ENCODE peak calls at places on chromosomes 16 and 17, in four cellular contexts. D is stomach, Q is A549, R is body of pancreas. C is an unnamed sample. For H3K9me3, the result is how much of the 10 kb centered on the place peaks cover.

GRCh38 chr16:65044861-65045260 is 77.0 kb downstream of the CDH11 start:
- DNase-seq in D (no peak), Q (no peak), R (no peak), C (no peak)

GRCh38 chr17:79971651-79972050 is 64.0 kb downstream of the TBC1D16 start:
- DNase-seq in D (no peak), Q (no peak), R (no peak), C (no peak)

GRCh38 chr17:79188048-79188447 is 113.4 kb downstream of the ENGASE start:
- DNase-seq in D (no peak), Q (peak), R (peak), C (no peak)

GRCh38 chr17:17059301-17059890 is 17.1 kb downstream of the MPRIP start:
- DNase-seq in D (no peak), Q (no peak), R (no peak), C (peak)

GRCh38 chr16:67162439-67163163 is 1.9 kb upstream of the HSF4 start:
- DNase-seq in D (no peak), Q (no peak), R (no peak), C (no peak)

GRCh38 chr17:39517224-39517623 is 55.9 kb downstream of the CDK12 start:
- DNase-seq in D (no peak), Q (no peak), R (no peak), C (no peak)

GRCh38 chr16:20344630-20345029 is 7.9 kb downstream of the UMOD start:
- DNase-seq in D (no peak), Q (no peak), R (no peak), C (no peak)

GRCh38 chr17:59331929-59332889 is 754 bp downstream of the YPEL2 start:
- DNase-seq in D (peak), Q (no peak), R (peak), C (peak)

GRCh38 chr17:57588086-57588485 is 157.0 kb downstream of the CCDC182 start:
- DNase-seq in D (no peak), Q (no peak), R (no peak), C (no peak)

GRCh38 chr17:30219833-30220232 is 15.7 kb downstream of the SLC6A4 start:
- DNase-seq in D (no peak), Q (no peak), R (no peak), C (peak)
- TF ChIP-seq POLR2A in D (no peak), Q (no peak), R (no peak), C (no peak)

GRCh38 chr16:87389245-87389644 is 2.9 kb upstream of the MAP1LC3B start:
- DNase-seq in D (no peak), Q (no peak), R (peak), C (no peak)

GRCh38 chr16:87391324-87391949 is 699 bp upstream of the MAP1LC3B start:
- DNase-seq in D (peak), Q (peak), R (peak), C (peak)

GRCh38 chr16:87388818-87389134 is 3.4 kb upstream of the MAP1LC3B start:
- DNase-seq in D (no peak), Q (no peak), R (no peak), C (no peak)

GRCh38 chr16:87391950-87392822 is at the start of gene MAP1LC3B:
- DNase-seq in D (peak), Q (peak), R (peak), C (peak)

GRCh38 chr16:87390641-87391323 is 1.4 kb upstream of the MAP1LC3B start:
- DNase-seq in D (no peak), Q (no peak), R (no peak), C (no peak)
- H3K27ac ChIP-seq in D (peak), Q (peak), R (peak), C (peak)

DNA sequence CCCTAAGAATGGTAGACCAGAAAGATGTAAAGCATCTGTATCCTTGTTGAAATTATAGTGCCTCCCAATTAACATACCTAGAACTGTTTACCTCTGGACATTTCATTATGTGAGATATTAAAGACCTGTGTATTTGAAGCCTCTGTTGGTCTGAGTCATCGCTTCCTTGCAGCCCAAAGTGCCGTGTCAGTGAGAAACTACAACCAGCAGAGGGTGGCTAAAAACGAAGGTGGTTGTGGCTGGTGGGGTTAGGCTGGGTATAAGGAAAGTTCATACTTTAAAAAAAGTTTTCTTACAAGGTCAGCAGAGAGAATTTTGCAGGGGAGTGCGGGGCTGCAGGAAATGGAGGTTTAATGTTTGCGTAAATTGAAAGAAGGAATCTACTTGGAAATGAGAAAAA is 290.7 kb downstream of the TMEM114 start:
- DNase-seq in D (no peak), Q (no peak), R (no peak), C (no peak)
- H3K9me3 ChIP-seq in D (under half), Q (under half), R (under half), C (under half)

GRCh38 chr16:25012525-25012991 is 2.6 kb downstream of the ARHGAP17 start:
- DNase-seq in D (no peak), Q (peak), R (no peak), C (no peak)
- TF ChIP-seq POLR2A in D (no peak), Q (no peak), R (no peak), C (no peak)

DNA sequence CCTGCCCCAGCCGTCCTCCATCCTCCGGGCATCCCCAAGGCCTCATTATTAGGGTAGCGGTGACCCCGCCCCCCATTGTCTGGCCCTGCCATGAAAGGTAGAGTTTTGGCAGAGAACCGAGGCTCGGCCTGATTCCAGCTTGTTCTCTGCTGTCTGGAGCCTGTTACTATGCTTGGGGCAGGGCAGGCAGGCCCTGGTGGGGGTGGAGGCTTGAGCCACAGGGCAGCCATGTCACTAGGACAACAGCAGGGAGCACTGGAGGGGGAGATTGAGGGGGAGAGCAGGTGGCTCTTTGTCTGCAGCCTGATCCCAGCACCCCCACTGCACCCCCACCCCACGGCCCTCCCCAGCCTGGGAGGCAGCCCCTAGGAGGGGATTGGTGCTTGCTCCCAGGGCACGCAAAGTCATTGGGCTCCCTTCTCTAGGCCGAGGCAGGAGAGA is 15.4 kb downstream of the RHBDL3 start:
- DNase-seq in D (peak), Q (no peak), R (peak), C (no peak)
- H3K27ac ChIP-seq in D (no peak), Q (peak), R (no peak), C (no peak)

DNA sequence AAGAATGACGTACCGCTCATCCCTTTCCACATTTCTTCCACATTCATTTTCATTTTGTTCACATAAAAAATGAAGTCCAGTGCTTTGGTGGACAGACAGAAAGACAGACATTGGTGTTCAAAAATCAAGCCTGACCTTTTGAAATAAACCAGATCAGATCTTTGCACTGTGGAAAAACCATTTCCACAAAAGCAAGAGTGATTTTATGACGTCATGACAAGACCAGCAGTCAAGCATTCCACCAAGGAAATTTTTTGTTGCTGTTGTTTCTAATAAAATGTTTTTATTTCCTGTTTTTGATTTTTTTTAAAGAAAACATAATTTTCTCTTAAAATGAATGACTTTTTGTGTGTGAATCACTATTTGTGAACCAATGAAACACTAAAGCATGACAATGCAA is 350.0 kb downstream of the KCNJ2 start:
- DNase-seq in D (no peak), Q (no peak), R (no peak), C (no peak)
- H3K9me3 ChIP-seq in D (under half), Q (under half), R (under half), C (under half)

GRCh38 chr17:75505640-75506039 is 9.7 kb downstream of the CASKIN2 start:
- DNase-seq in D (no peak), Q (no peak), R (no peak), C (peak)
- TF ChIP-seq POLR2A in D (no peak), Q (no peak), R (no peak), C (no peak)

GRCh38 chr17:9410737-9411136 is 164.9 kb downstream of the STX8 start:
- DNase-seq in D (no peak), Q (no peak), R (no peak), C (no peak)

GRCh38 chr17:9410285-9410684 is 165.3 kb downstream of the STX8 start:
- DNase-seq in D (no peak), Q (no peak), R (no peak), C (no peak)

GRCh38 chr17:9409026-9409425 is 166.6 kb downstream of the STX8 start:
- DNase-seq in D (no peak), Q (no peak), R (no peak), C (no peak)

GRCh38 chr17:9408381-9408780 is 167.2 kb downstream of the STX8 start:
- DNase-seq in D (no peak), Q (no peak), R (no peak), C (no peak)

GRCh38 chr17:9409430-9409829 is 166.2 kb downstream of the STX8 start:
- DNase-seq in D (no peak), Q (no peak), R (no peak), C (no peak)
- H3K27ac ChIP-seq in D (no peak), Q (no peak), R (no peak), C (no peak)

C was measured in right lobe of liver.